ENCODE peak calls at places on chromosomes 13 and 19, in six cellular contexts. One of them, this sample, is unnamed.

GRCh38 chr13:99656092-99656745 is 154.9 kb downstream of the TM9SF2 start:
- DNase-seq in PC-3: peak; percentile 72
- DNase-seq in mesendoderm: peak; percentile 85
- DNase-seq in Caco-2: peak; percentile 80
- DNase-seq in WERI-Rb-1: peak; percentile 93
- DNase-seq in CD4-positive, CD25-positive, alpha-beta regulatory T cell: peak; percentile 81
- DNase-seq in this sample: peak; percentile 87

GRCh38 chr19:54279441-54279962 is 1.4 kb downstream of the LILRB2 start:
- DNase-seq in mesendoderm: no peak
- DNase-seq in CD4-positive, CD25-positive, alpha-beta regulatory T cell: no peak
- DNase-seq in PC-3: no peak
- DNase-seq in WERI-Rb-1: no peak
- DNase-seq in Caco-2: no peak
- DNase-seq in this sample: no peak

GRCh38 chr13:99220199-99220931 is 19.7 kb downstream of the UBAC2 start:
- DNase-seq in mesendoderm: no peak
- DNase-seq in WERI-Rb-1: no peak
- DNase-seq in CD4-positive, CD25-positive, alpha-beta regulatory T cell: peak; percentile 55
- DNase-seq in PC-3: no peak
- DNase-seq in Caco-2: no peak
- DNase-seq in this sample: no peak

GRCh38 chr13:25632166-25632888 is 260.6 kb downstream of the ATP8A2 start:
- DNase-seq in Caco-2: no peak
- DNase-seq in PC-3: no peak
- DNase-seq in WERI-Rb-1: no peak
- DNase-seq in mesendoderm: peak; percentile 33
- DNase-seq in CD4-positive, CD25-positive, alpha-beta regulatory T cell: no peak
- DNase-seq in this sample: peak; percentile 19

GRCh38 chr13:110593430-110594130 is 21.8 kb upstream of the NAXD start:
- DNase-seq in WERI-Rb-1: peak; percentile 37
- DNase-seq in mesendoderm: peak; percentile 80
- DNase-seq in PC-3: peak; percentile 72
- DNase-seq in Caco-2: no peak
- DNase-seq in CD4-positive, CD25-positive, alpha-beta regulatory T cell: peak; percentile 25
- DNase-seq in this sample: peak; percentile 78

GRCh38 chr19:41219924-41220567 is 1.0 kb downstream of the AXL start:
- DNase-seq in Caco-2: no peak
- DNase-seq in CD4-positive, CD25-positive, alpha-beta regulatory T cell: no peak
- DNase-seq in WERI-Rb-1: no peak
- DNase-seq in PC-3: peak; percentile 27
- DNase-seq in mesendoderm: peak; percentile 68
- DNase-seq in this sample: peak; percentile 72

GRCh38 chr19:54189020-54189667 is at the start of gene MBOAT7:
- DNase-seq in mesendoderm: no peak
- DNase-seq in WERI-Rb-1: no peak
- DNase-seq in CD4-positive, CD25-positive, alpha-beta regulatory T cell: no peak
- DNase-seq in PC-3: no peak
- DNase-seq in Caco-2: no peak
- DNase-seq in this sample: no peak

GRCh38 chr13:67549331-67549730 is 319.2 kb upstream of the PCDH9 start:
- DNase-seq in PC-3: peak; percentile 50
- DNase-seq in mesendoderm: no peak
- DNase-seq in WERI-Rb-1: no peak
- DNase-seq in Caco-2: no peak
- DNase-seq in CD4-positive, CD25-positive, alpha-beta regulatory T cell: no peak
- DNase-seq in this sample: no peak

GRCh38 chr19:18388328-18389094 is 2.6 kb downstream of the GDF15 start:
- DNase-seq in WERI-Rb-1: peak; percentile 85
- DNase-seq in CD4-positive, CD25-positive, alpha-beta regulatory T cell: peak; percentile 63
- DNase-seq in Caco-2: no peak
- DNase-seq in mesendoderm: peak; percentile 76
- DNase-seq in PC-3: peak; percentile 83
- DNase-seq in this sample: peak; percentile 98

GRCh38 chr13:29993716-29994488 is 143.5 kb upstream of the UBL3 start:
- DNase-seq in WERI-Rb-1: no peak
- DNase-seq in Caco-2: no peak
- DNase-seq in CD4-positive, CD25-positive, alpha-beta regulatory T cell: no peak
- DNase-seq in mesendoderm: no peak
- DNase-seq in PC-3: peak; percentile 59
- DNase-seq in this sample: no peak

GRCh38 chr13:45728759-45729158 is 26.6 kb downstream of the CBY2 start:
- DNase-seq in CD4-positive, CD25-positive, alpha-beta regulatory T cell: no peak
- DNase-seq in PC-3: peak; percentile 4
- DNase-seq in WERI-Rb-1: no peak
- DNase-seq in Caco-2: peak; percentile 64
- DNase-seq in mesendoderm: peak; percentile 91
- DNase-seq in this sample: peak; percentile 74

GRCh38 chr19:41085748-41086415 is 2.4 kb upstream of the CYP2A13 start:
- DNase-seq in WERI-Rb-1: peak; percentile 11
- DNase-seq in mesendoderm: no peak
- DNase-seq in Caco-2: no peak
- DNase-seq in PC-3: no peak
- DNase-seq in CD4-positive, CD25-positive, alpha-beta regulatory T cell: no peak
- DNase-seq in this sample: no peak

GRCh38 chr19:56960959-56961622 is 120.6 kb upstream of the PEG3 start:
- DNase-seq in PC-3: no peak
- DNase-seq in Caco-2: no peak
- DNase-seq in WERI-Rb-1: no peak
- DNase-seq in mesendoderm: no peak
- DNase-seq in CD4-positive, CD25-positive, alpha-beta regulatory T cell: no peak
- DNase-seq in this sample: no peak

GRCh38 chr19:52191374-52191773 is 1.5 kb downstream of the PPP2R1A start:
- DNase-seq in Caco-2: no peak
- DNase-seq in CD4-positive, CD25-positive, alpha-beta regulatory T cell: no peak
- DNase-seq in PC-3: no peak
- DNase-seq in WERI-Rb-1: no peak
- DNase-seq in mesendoderm: no peak
- DNase-seq in this sample: no peak

GRCh38 chr19:10766681-10767201 is 48.9 kb downstream of the DNM2 start:
- DNase-seq in PC-3: no peak
- DNase-seq in WERI-Rb-1: no peak
- DNase-seq in mesendoderm: no peak
- DNase-seq in CD4-positive, CD25-positive, alpha-beta regulatory T cell: no peak
- DNase-seq in Caco-2: no peak
- DNase-seq in this sample: no peak

GRCh38 chr13:24176351-24177101 is 16.0 kb downstream of the SPATA13 start:
- DNase-seq in Caco-2: no peak
- DNase-seq in WERI-Rb-1: no peak
- DNase-seq in PC-3: no peak
- DNase-seq in mesendoderm: no peak
- DNase-seq in CD4-positive, CD25-positive, alpha-beta regulatory T cell: no peak
- DNase-seq in this sample: no peak

GRCh38 chr19:32818536-32818935 is 51.0 kb downstream of the SLC7A9 start:
- DNase-seq in Caco-2: no peak
- DNase-seq in CD4-positive, CD25-positive, alpha-beta regulatory T cell: no peak
- DNase-seq in WERI-Rb-1: no peak
- DNase-seq in mesendoderm: no peak
- DNase-seq in PC-3: no peak
- DNase-seq in this sample: no peak

GRCh38 chr13:101155920-101156319 is 260.4 kb downstream of the NALCN start:
- DNase-seq in WERI-Rb-1: no peak
- DNase-seq in PC-3: peak; percentile 11
- DNase-seq in CD4-positive, CD25-positive, alpha-beta regulatory T cell: no peak
- DNase-seq in mesendoderm: peak; percentile 31
- DNase-seq in Caco-2: no peak
- DNase-seq in this sample: no peak

GRCh38 chr13:21037656-21038055 is 23.7 kb downstream of the LATS2 start:
- DNase-seq in Caco-2: no peak
- DNase-seq in PC-3: no peak
- DNase-seq in CD4-positive, CD25-positive, alpha-beta regulatory T cell: no peak
- DNase-seq in mesendoderm: no peak
- DNase-seq in WERI-Rb-1: no peak
- DNase-seq in this sample: no peak

GRCh38 chr19:1172353-1173159 is 1.5 kb downstream of the SBNO2 start:
- DNase-seq in mesendoderm: peak; percentile 65
- DNase-seq in CD4-positive, CD25-positive, alpha-beta regulatory T cell: no peak
- DNase-seq in PC-3: peak; percentile 58
- DNase-seq in Caco-2: no peak
- DNase-seq in WERI-Rb-1: peak; percentile 42
- DNase-seq in this sample: peak; percentile 83

GRCh38 chr19:18683955-18684641 is 618 bp downstream of the CRTC1 start:
- DNase-seq in CD4-positive, CD25-positive, alpha-beta regulatory T cell: no peak
- DNase-seq in Caco-2: no peak
- DNase-seq in PC-3: no peak
- DNase-seq in WERI-Rb-1: no peak
- DNase-seq in mesendoderm: no peak
- DNase-seq in this sample: peak; percentile 43

GRCh38 chr19:12647047-12647446 is 19.5 kb downstream of the MAN2B1 start:
- DNase-seq in CD4-positive, CD25-positive, alpha-beta regulatory T cell: no peak
- DNase-seq in Caco-2: no peak
- DNase-seq in PC-3: no peak
- DNase-seq in mesendoderm: no peak
- DNase-seq in WERI-Rb-1: no peak
- DNase-seq in this sample: no peak

GRCh38 chr13:20796791-20797513 is 23.2 kb upstream of the EEF1AKMT1 start:
- DNase-seq in mesendoderm: no peak
- DNase-seq in WERI-Rb-1: no peak
- DNase-seq in Caco-2: no peak
- DNase-seq in CD4-positive, CD25-positive, alpha-beta regulatory T cell: no peak
- DNase-seq in PC-3: peak; percentile 31
- DNase-seq in this sample: no peak

GRCh38 chr19:1081301-1082164 is 13.6 kb downstream of the POLR2E start:
- DNase-seq in PC-3: no peak
- DNase-seq in CD4-positive, CD25-positive, alpha-beta regulatory T cell: no peak
- DNase-seq in Caco-2: no peak
- DNase-seq in mesendoderm: peak; percentile 35
- DNase-seq in WERI-Rb-1: no peak
- DNase-seq in this sample: peak; percentile 72

GRCh38 chr19:51083181-51083580 is 494 bp upstream of the KLK14 start:
- DNase-seq in PC-3: no peak
- DNase-seq in WERI-Rb-1: no peak
- DNase-seq in mesendoderm: no peak
- DNase-seq in Caco-2: no peak
- DNase-seq in CD4-positive, CD25-positive, alpha-beta regulatory T cell: no peak
- DNase-seq in this sample: no peak

GRCh38 chr13:71758823-71759222 is 108.2 kb downstream of the DACH1 start:
- DNase-seq in WERI-Rb-1: no peak
- DNase-seq in Caco-2: no peak
- DNase-seq in mesendoderm: peak; percentile 13
- DNase-seq in PC-3: no peak
- DNase-seq in CD4-positive, CD25-positive, alpha-beta regulatory T cell: no peak
- DNase-seq in this sample: no peak

GRCh38 chr13:74966814-74967213 is 515.2 kb downstream of the TBC1D4 start:
- DNase-seq in PC-3: no peak
- DNase-seq in Caco-2: no peak
- DNase-seq in CD4-positive, CD25-positive, alpha-beta regulatory T cell: no peak
- DNase-seq in WERI-Rb-1: no peak
- DNase-seq in mesendoderm: peak; percentile 47
- DNase-seq in this sample: no peak

DNA sequence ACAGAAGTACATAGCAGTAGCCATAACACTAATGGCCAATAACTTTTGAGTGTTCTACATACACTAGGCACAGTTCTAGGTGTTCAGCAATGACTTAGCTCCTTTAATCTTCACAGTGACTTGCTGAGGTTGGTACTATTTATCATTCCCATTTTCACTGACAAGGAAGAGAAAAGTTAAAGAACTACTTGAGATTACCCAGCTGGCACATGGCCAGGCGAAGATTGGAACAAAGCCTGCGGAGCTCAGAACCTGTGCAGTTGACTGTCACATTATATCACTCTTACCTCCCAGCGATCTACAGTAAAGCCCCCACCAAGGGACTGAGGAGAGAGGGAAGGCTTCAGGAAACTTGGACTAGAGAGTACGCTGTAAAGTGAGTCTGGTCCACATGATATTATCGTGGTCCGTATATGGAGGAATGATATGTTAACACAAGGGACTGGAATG is 42.4 kb upstream of the WDFY2 start:
- DNase-seq in Caco-2: no peak
- DNase-seq in WERI-Rb-1: peak; percentile 17
- DNase-seq in CD4-positive, CD25-positive, alpha-beta regulatory T cell: no peak
- DNase-seq in PC-3: no peak
- DNase-seq in mesendoderm: no peak
- DNase-seq in this sample: no peak
- H3K4me3 ChIP-seq in Caco-2: no peak overlapping the region
- H3K4me3 ChIP-seq in WERI-Rb-1: peak overlapping the region; percentile 23
- H3K4me3 ChIP-seq in CD4-positive, CD25-positive, alpha-beta regulatory T cell: no peak overlapping the region
- H3K4me3 ChIP-seq in PC-3: no peak overlapping the region
- H3K4me3 ChIP-seq in mesendoderm: no peak overlapping the region
- H3K4me3 ChIP-seq in this sample: no peak overlapping the region

DNA sequence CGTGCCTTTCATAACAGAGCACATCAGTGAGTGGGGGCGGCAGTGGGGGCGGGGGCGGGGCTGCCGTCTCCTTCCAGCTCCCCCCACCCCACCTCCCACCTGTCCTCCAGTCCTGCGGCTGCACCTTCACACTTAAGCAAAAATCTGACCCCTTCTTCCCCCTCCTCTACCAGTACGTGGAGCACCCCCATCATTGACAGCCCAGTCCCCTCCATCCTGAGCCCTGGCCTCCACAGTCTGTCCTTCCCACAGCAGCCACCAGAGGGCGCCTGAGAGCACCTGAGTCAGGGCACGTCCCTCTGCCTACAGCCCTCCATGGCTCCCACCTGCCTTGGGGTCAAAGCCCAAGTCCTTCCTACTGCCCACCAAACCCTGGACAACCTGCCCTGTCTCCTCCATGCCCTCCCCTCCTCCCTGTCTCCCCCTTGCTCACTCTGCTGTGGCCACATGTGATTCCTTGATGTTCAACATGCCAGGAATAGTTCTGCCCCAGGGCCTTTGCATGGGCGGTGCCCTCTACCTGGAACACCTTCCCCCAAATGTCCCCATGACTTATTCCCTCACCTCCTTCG is 4.0 kb downstream of the EBI3 start:
- DNase-seq in CD4-positive, CD25-positive, alpha-beta regulatory T cell: peak; percentile 39
- DNase-seq in Caco-2: peak; percentile 75
- DNase-seq in WERI-Rb-1: peak; percentile 69
- DNase-seq in mesendoderm: peak; percentile 61
- DNase-seq in PC-3: peak; percentile 48
- DNase-seq in this sample: peak; percentile 92
- H3K36me3 ChIP-seq in CD4-positive, CD25-positive, alpha-beta regulatory T cell: no peaks in the 10 kb centered on the region
- H3K36me3 ChIP-seq in Caco-2: no peaks in the 10 kb centered on the region
- H3K36me3 ChIP-seq in WERI-Rb-1: no peaks in the 10 kb centered on the region
- H3K36me3 ChIP-seq in mesendoderm: no peaks in the 10 kb centered on the region
- H3K36me3 ChIP-seq in PC-3: no peaks in the 10 kb centered on the region
- H3K36me3 ChIP-seq in this sample: no peaks in the 10 kb centered on the region

GRCh38 chr19:19719798-19720197 is 13.1 kb downstream of the ZNF14 start:
- DNase-seq in WERI-Rb-1: no peak
- DNase-seq in Caco-2: no peak
- DNase-seq in mesendoderm: peak; percentile 16
- DNase-seq in CD4-positive, CD25-positive, alpha-beta regulatory T cell: peak; percentile 43
- DNase-seq in PC-3: no peak
- DNase-seq in this sample: no peak
- H3K27me3 ChIP-seq in WERI-Rb-1: no peaks in the 10 kb centered on the region
- H3K27me3 ChIP-seq in Caco-2: no peaks in the 10 kb centered on the region
- H3K27me3 ChIP-seq in mesendoderm: no peaks in the 10 kb centered on the region
- H3K27me3 ChIP-seq in CD4-positive, CD25-positive, alpha-beta regulatory T cell: no peaks in the 10 kb centered on the region
- H3K27me3 ChIP-seq in PC-3: no peaks in the 10 kb centered on the region
- H3K27me3 ChIP-seq in this sample: no peaks in the 10 kb centered on the region

DNA sequence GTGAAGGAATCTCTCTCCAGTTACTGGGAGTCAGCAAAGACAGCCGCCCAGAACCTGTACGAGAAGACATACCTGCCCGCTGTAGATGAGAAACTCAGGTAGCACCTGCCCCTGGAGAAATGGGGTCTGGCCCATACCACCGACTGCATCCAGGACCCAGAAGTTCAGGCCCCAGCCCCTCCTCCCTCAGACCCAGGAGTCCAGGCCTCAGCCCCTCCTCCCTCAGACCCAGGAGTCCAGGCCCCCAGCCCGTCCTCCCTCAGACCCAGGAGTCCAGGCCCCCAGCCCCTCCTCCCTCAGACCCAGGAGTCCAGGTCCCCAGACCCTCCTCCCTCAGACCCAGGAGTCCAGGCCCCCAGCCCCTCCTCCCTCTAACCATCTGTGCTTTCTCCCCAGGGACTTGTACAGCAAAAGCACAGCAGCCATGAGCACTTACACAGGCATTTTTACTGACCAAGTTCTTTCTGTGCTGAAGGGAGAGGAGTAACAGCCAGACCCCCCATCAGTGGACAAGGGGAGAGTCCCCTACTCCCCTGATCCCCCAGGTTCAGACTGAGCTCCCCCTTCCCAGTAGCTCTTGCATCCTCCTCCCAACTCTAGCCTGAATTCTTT is 3.0 kb downstream of the APOC2 start:
- DNase-seq in WERI-Rb-1: no peak
- DNase-seq in PC-3: no peak
- DNase-seq in CD4-positive, CD25-positive, alpha-beta regulatory T cell: no peak
- DNase-seq in Caco-2: no peak
- DNase-seq in mesendoderm: no peak
- DNase-seq in this sample: no peak
- H3K4me3 ChIP-seq in WERI-Rb-1: no peak overlapping the region
- H3K4me3 ChIP-seq in PC-3: no peak overlapping the region
- H3K4me3 ChIP-seq in CD4-positive, CD25-positive, alpha-beta regulatory T cell: no peak overlapping the region
- H3K4me3 ChIP-seq in Caco-2: no peak overlapping the region
- H3K4me3 ChIP-seq in mesendoderm: no peak overlapping the region
- H3K4me3 ChIP-seq in this sample: no peak overlapping the region

This sample was measured in H7.